ENCODE peak calls at places on chromosome 7, in seven cellular contexts. F is hepatocyte, X is GM12865, C is AG04450, Z is endothelial cell of umbilical vein, D is H9, P is colonic mucosa. H is an unnamed sample.

GRCh38 chr7:74015670-74016069 is 12.3 kb upstream of the ELN start:
- DNase-seq in X (no peak), F (no peak), P (no peak), D (no peak), Z (no peak), C (no peak), H (no peak)

GRCh38 chr7:155456772-155457543 is 971 bp upstream of the EN2 start:
- DNase-seq in Z (peak; percentile 49), F (peak; percentile 82), P (peak; percentile 71), X (no peak), C (no peak), D (peak; percentile 86), H (peak; percentile 60)

GRCh38 chr7:19116121-19117080 is 1.0 kb downstream of the TWIST1 start:
- DNase-seq in P (no peak), X (peak; percentile 12), D (peak; percentile 63), F (no peak), C (no peak), Z (peak; percentile 37), H (no peak)

GRCh38 chr7:117020605-117021002 is 67.3 kb downstream of the ST7 start:
- DNase-seq in Z (no peak), X (no peak), C (no peak), D (no peak), P (no peak), F (no peak), H (no peak)

GRCh38 chr7:48168159-48168558 is 3.1 kb upstream of the ABCA13 start:
- DNase-seq in D (no peak), Z (peak; percentile 82), F (no peak), C (no peak), X (no peak), P (no peak), H (no peak)

GRCh38 chr7:121761399-121761798 is 111.6 kb upstream of the PTPRZ1 start:
- DNase-seq in P (no peak), C (no peak), F (no peak), X (no peak), Z (no peak), D (no peak), H (no peak)

GRCh38 chr7:76386691-76387260 is 22.7 kb downstream of the SSC4D start:
- DNase-seq in X (no peak), P (no peak), Z (no peak), C (no peak), F (no peak), D (no peak), H (no peak)

GRCh38 chr7:52064493-52064892 is 747.9 kb upstream of the COBL start:
- DNase-seq in F (no peak), C (no peak), P (no peak), X (no peak), D (no peak), Z (no peak), H (no peak)

GRCh38 chr7:2100278-2101205 is 132.2 kb downstream of the MAD1L1 start:
- DNase-seq in P (no peak), X (peak; percentile 84), F (peak; percentile 35), C (no peak), Z (no peak), D (no peak), H (peak; percentile 73)

GRCh38 chr7:20153999-20154398 is 63.2 kb downstream of the MACC1 start:
- DNase-seq in X (no peak), F (no peak), Z (no peak), D (no peak), C (peak; percentile 59), P (no peak), H (no peak)

GRCh38 chr7:20157456-20157855 is 59.7 kb downstream of the MACC1 start:
- DNase-seq in P (no peak), X (no peak), C (no peak), Z (no peak), F (no peak), D (no peak), H (no peak)

GRCh38 chr7:20153567-20153966 is 63.6 kb downstream of the MACC1 start:
- DNase-seq in P (no peak), C (no peak), F (no peak), Z (no peak), X (no peak), D (no peak), H (no peak)

GRCh38 chr7:20159226-20159747 is 57.9 kb downstream of the MACC1 start:
- DNase-seq in P (no peak), D (no peak), C (no peak), F (no peak), X (no peak), Z (no peak), H (no peak)

GRCh38 chr7:20158684-20159083 is 58.5 kb downstream of the MACC1 start:
- DNase-seq in C (no peak), X (peak; percentile 46), D (no peak), F (no peak), P (no peak), Z (peak; percentile 39), H (no peak)
- TF ChIP-seq CTCF in C (peak; percentile 35), X (peak; percentile 24), D (no peak), F (peak; percentile 16), P (no peak), Z (no peak), H (no peak)

DNA sequence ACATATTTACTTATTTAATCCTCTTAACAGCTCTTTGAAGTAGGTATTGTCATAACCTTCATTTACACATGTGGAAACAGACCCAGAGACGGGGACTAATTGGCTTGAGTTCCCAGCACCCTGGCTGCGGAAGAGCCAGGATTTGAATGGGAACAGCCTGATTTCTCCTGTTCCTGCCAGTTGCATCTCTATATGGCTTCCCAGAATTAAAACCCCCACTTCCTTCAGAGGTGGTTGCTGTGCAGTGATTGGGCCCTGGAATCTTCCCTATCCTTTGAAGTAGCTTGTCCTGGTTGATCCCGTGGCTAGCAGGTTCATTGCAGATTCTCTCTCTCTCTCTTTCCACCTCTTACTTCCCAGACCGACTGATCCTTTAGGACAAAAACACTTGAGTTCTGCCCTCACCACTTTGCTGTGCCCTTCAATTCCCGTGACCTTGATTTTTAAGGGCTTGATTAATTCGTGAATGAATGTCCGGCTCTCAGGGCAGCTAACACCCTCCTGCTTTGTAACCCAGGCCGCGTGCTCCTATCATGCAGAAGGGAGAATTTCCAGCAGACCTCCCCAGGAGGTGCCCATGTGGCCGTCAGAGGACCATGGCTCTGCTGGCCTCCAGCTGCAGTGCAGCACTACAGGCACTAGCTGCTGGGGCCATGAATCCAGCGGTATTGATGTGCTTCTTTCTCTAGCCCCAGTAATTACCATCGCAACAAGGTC is 120.6 kb upstream of the AGK start:
- DNase-seq in F (no peak), C (no peak), P (no peak), Z (no peak), D (peak; percentile 84), X (no peak), H (no peak)
- TF ChIP-seq CTCF in F (no peak), C (no peak), P (no peak), Z (no peak), D (peak; percentile 22), X (no peak), H (no peak)

GRCh38 chr7:55548295-55548731 is 24.0 kb downstream of the VOPP1 start:
- DNase-seq in C (no peak), F (no peak), Z (no peak), D (no peak), X (peak; percentile 64), P (no peak), H (no peak)

GRCh38 chr7:55552320-55553086 is 19.8 kb downstream of the VOPP1 start:
- DNase-seq in C (no peak), X (no peak), Z (peak; percentile 96), P (peak; percentile 68), F (peak; percentile 56), D (no peak), H (no peak)

GRCh38 chr7:55550838-55551537 is 21.3 kb downstream of the VOPP1 start:
- DNase-seq in D (no peak), C (no peak), Z (no peak), F (peak; percentile 24), X (no peak), P (no peak), H (no peak)

GRCh38 chr7:55549457-55549856 is 22.8 kb downstream of the VOPP1 start:
- DNase-seq in P (no peak), F (no peak), X (peak; percentile 73), D (no peak), C (no peak), Z (no peak), H (no peak)

GRCh38 chr7:55550010-55550409 is 22.3 kb downstream of the VOPP1 start:
- DNase-seq in C (no peak), D (no peak), F (no peak), P (peak; percentile 89), Z (peak; percentile 69), X (peak; percentile 77), H (peak; percentile 90)
- TF ChIP-seq CTCF in C (no peak), D (peak; percentile 46), F (no peak), P (peak; percentile 73), Z (peak; percentile 63), X (peak; percentile 87), H (peak; percentile 22)

GRCh38 chr7:80063855-80064254 is 70.8 kb upstream of the GNAI1 start:
- DNase-seq in Z (no peak), C (no peak), X (no peak), F (no peak), P (no peak), D (no peak), H (no peak)

GRCh38 chr7:80054356-80054755 is 80.3 kb upstream of the GNAI1 start:
- DNase-seq in D (no peak), Z (no peak), X (no peak), F (no peak), P (no peak), C (peak; percentile 64), H (no peak)

GRCh38 chr7:80057503-80057902 is 77.1 kb upstream of the GNAI1 start:
- DNase-seq in F (no peak), X (no peak), D (no peak), Z (no peak), C (no peak), P (no peak), H (no peak)

GRCh38 chr7:80060218-80060806 is 74.3 kb upstream of the GNAI1 start:
- DNase-seq in F (peak; percentile 52), P (no peak), Z (peak; percentile 81), C (peak; percentile 24), D (no peak), X (peak; percentile 38), H (no peak)
- TF ChIP-seq CTCF in F (peak; percentile 74), P (no peak), Z (peak; percentile 15), C (peak; percentile 49), D (peak; percentile 78), X (peak; percentile 24), H (no peak)

DNA sequence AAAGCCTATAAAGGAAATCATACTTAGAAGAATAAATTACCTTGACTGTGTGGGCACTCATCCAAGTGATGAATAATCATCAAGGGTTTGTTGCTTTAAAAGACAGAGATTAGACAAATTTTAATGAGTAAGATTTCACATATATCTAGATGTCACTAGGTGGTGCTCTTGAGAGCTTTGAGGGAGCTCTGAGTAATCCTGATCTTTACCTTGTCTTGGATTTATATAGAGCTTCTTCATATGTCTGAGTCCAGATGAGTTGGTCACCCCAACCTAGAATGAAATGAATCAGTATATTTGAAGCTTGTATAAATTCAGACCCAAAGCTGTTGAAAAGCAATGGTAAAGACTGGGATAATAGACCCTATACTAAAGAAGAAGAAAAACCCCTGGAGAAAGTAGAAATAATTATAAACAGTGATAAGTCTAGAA is 3.7 kb downstream of the AGR2 start:
- DNase-seq in F (peak; percentile 76), Z (peak; percentile 57), P (no peak), C (peak; percentile 34), X (peak; percentile 24), D (no peak), H (no peak)
- TF ChIP-seq CTCF in F (peak; percentile 55), Z (peak; percentile 29), P (peak; percentile 24), C (peak; percentile 69), X (peak; percentile 46), D (peak; percentile 73), H (peak; percentile 67)